ENCODE peak calls at places on chromosome 12, in nine cellular contexts. X, F, B, U, H, K, P, O and D are unnamed samples. For H4K20me1, the result is how much of the 10 kb centered on the place peaks cover.

GRCh38 chr12:100908501-100908900 is 113.9 kb downstream of the ANO4 start:
- DNase-seq in X (no peak), F (no peak), B (no peak), U (peak), H (no peak), K (no peak), P (no peak), O (no peak), D (no peak)

GRCh38 chr12:52696588-52696987 is 6.7 kb downstream of the KRT77 start:
- DNase-seq in X (no peak), F (no peak), B (no peak), U (no peak), H (no peak), K (no peak), P (no peak), O (no peak), D (no peak)

GRCh38 chr12:54052745-54053624 is 650 bp upstream of the HOXC4 start:
- DNase-seq in X (peak), F (no peak), B (peak), U (peak), H (peak), K (no peak), P (no peak), O (no peak), D (no peak)

GRCh38 chr12:122099856-122100255 is 21.3 kb downstream of the MLXIP start:
- DNase-seq in X (no peak), F (no peak), B (no peak), U (no peak), H (no peak), K (no peak), P (no peak), O (no peak), D (no peak)

GRCh38 chr12:127600211-127600610 is 666.8 kb upstream of the TMEM132C start:
- DNase-seq in X (no peak), F (peak), B (no peak), U (peak), H (no peak), K (no peak), P (peak), O (no peak), D (no peak)

GRCh38 chr12:91361864-91362263 is 179.2 kb upstream of the DCN start:
- DNase-seq in X (peak), F (peak), B (no peak), U (peak), H (peak), K (peak), P (peak), O (peak), D (peak)

GRCh38 chr12:41531147-41531829 is 343.2 kb downstream of the PDZRN4 start:
- DNase-seq in X (no peak), F (no peak), B (no peak), U (no peak), H (no peak), K (no peak), P (no peak), O (no peak), D (no peak)

GRCh38 chr12:47832263-47832933 is 12.7 kb upstream of the HDAC7 start:
- DNase-seq in X (peak), F (no peak), B (no peak), U (no peak), H (no peak), K (no peak), P (no peak), O (no peak), D (no peak)

GRCh38 chr12:113818278-113818677 is 147.8 kb downstream of the RBM19 start:
- DNase-seq in X (no peak), F (no peak), B (no peak), U (peak), H (no peak), K (no peak), P (no peak), O (no peak), D (no peak)

GRCh38 chr12:69066420-69067373 is 133.7 kb upstream of the CPM start:
- DNase-seq in X (peak), F (no peak), B (no peak), U (no peak), H (no peak), K (no peak), P (no peak), O (no peak), D (peak)

GRCh38 chr12:80419660-80420059 is 24.4 kb upstream of the PTPRQ start:
- DNase-seq in X (no peak), F (no peak), B (no peak), U (peak), H (no peak), K (no peak), P (no peak), O (no peak), D (no peak)

GRCh38 chr12:54160807-54161480 is 27.8 kb downstream of the SMUG1 start:
- DNase-seq in X (no peak), F (no peak), B (no peak), U (no peak), H (no peak), K (no peak), P (no peak), O (no peak), D (no peak)

GRCh38 chr12:27095346-27095745 is 13.0 kb upstream of the C12orf71 start:
- DNase-seq in X (no peak), F (no peak), B (no peak), U (no peak), H (no peak), K (no peak), P (no peak), O (no peak), D (no peak)

GRCh38 chr12:96399919-96400630 is at the start of gene CDK17:
- DNase-seq in X (peak), F (peak), B (peak), U (peak), H (peak), K (peak), P (peak), O (peak), D (peak)

GRCh38 chr12:712172-712863 is 40.1 kb upstream of the WNK1 start:
- DNase-seq in X (no peak), F (no peak), B (no peak), U (peak), H (no peak), K (no peak), P (no peak), O (peak), D (no peak)

GRCh38 chr12:52204095-52204930 is 12.5 kb upstream of the KRT80 start:
- DNase-seq in X (no peak), F (peak), B (no peak), U (peak), H (no peak), K (no peak), P (no peak), O (no peak), D (no peak)

GRCh38 chr12:122185494-122186082 is 2.7 kb downstream of the LRRC43 start:
- DNase-seq in X (no peak), F (no peak), B (no peak), U (no peak), H (no peak), K (no peak), P (no peak), O (no peak), D (no peak)

GRCh38 chr12:5200276-5201087 is 156.8 kb downstream of the KCNA5 start:
- DNase-seq in X (peak), F (peak), B (peak), U (peak), H (peak), K (peak), P (peak), O (peak), D (peak)

GRCh38 chr12:92458996-92459395 is 243.8 kb upstream of the PLEKHG7 start:
- DNase-seq in X (no peak), F (no peak), B (no peak), U (no peak), H (no peak), K (no peak), P (no peak), O (no peak), D (no peak)

GRCh38 chr12:6167327-6168280 is 32.6 kb upstream of the CD9 start:
- DNase-seq in X (no peak), F (peak), B (no peak), U (peak), H (peak), K (peak), P (no peak), O (peak), D (no peak)

GRCh38 chr12:100706029-100706428 is 88.5 kb upstream of the ANO4 start:
- DNase-seq in X (no peak), F (peak), B (no peak), U (peak), H (peak), K (peak), P (no peak), O (no peak), D (no peak)

GRCh38 chr12:54404061-54405004 is 14.7 kb downstream of the ITGA5 start:
- DNase-seq in X (peak), F (peak), B (peak), U (peak), H (peak), K (peak), P (peak), O (peak), D (peak)

GRCh38 chr12:80565276-80565675 is 121.2 kb downstream of the PTPRQ start:
- DNase-seq in X (peak), F (no peak), B (no peak), U (no peak), H (peak), K (no peak), P (no peak), O (no peak), D (no peak)

GRCh38 chr12:127401005-127401404 is 866.0 kb upstream of the TMEM132C start:
- DNase-seq in X (no peak), F (peak), B (no peak), U (peak), H (no peak), K (no peak), P (no peak), O (no peak), D (no peak)

DNA sequence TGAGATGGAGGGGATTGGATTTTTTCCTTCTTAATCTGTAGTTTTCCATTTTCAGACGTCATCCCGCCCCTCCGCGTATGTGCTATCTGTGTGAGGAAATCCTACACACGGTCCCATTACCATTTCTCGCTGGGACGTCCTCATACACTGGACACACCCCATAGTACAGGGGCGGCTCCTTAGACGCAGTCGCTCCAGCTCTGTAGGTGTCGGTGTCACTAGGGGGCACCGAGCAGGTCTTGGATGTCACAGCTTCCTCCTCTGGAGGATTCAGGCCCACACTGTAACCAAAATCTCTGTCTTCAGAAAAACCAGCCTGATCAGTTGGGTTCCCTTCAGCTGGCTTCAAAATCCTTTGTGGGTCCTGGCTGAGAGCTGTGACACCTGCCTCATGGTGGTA is 7.1 kb downstream of the ANKLE2 start:
- DNase-seq in X (no peak), F (no peak), B (no peak), U (no peak), H (no peak), K (peak), P (no peak), O (no peak), D (peak)
- H4K20me1 ChIP-seq in X (under half), F (under half), B (half or more), U (under half), H (under half), K (under half), P (under half), O (under half), D (under half)

GRCh38 chr12:75863475-75863874 is 168.1 kb downstream of the PHLDA1 start:
- DNase-seq in X (no peak), F (no peak), B (no peak), U (peak), H (peak), K (no peak), P (no peak), O (no peak), D (no peak)

GRCh38 chr12:75859868-75860267 is 171.7 kb downstream of the PHLDA1 start:
- DNase-seq in X (no peak), F (peak), B (no peak), U (peak), H (no peak), K (no peak), P (no peak), O (no peak), D (no peak)

GRCh38 chr12:75868501-75868900 is 163.1 kb downstream of the PHLDA1 start:
- DNase-seq in X (no peak), F (no peak), B (no peak), U (no peak), H (no peak), K (no peak), P (no peak), O (no peak), D (no peak)

GRCh38 chr12:75865315-75865714 is 166.3 kb downstream of the PHLDA1 start:
- DNase-seq in X (no peak), F (no peak), B (no peak), U (no peak), H (no peak), K (no peak), P (no peak), O (no peak), D (no peak)

GRCh38 chr12:75862692-75863471 is 168.7 kb downstream of the PHLDA1 start:
- DNase-seq in X (no peak), F (peak), B (no peak), U (peak), H (peak), K (peak), P (no peak), O (no peak), D (no peak)
- TF ChIP-seq EZH2phosphoT487 in X (no peak), F (no peak), B (no peak), U (no peak), H (no peak), K (no peak), P (no peak), O (no peak), D (no peak)

DNA sequence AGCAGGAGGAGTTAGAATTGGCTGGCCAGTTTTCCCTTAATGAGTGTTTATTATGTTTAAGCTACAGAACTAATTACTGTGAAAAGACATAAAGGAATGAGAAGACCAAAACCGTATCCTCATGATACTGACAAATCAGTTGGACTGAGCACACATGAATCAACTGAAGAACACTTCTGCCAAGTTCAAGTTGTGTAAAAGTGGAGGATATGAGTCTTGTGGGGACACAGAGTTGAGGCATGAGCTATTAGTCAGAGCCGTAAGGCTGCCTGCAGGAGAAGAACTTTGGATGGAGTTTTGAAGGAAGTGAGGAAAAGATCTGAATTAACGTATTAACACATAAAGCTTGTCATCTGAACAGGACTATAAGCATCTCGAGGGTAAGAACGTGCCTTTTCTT is 43.1 kb downstream of the HMGA2 start:
- DNase-seq in X (no peak), F (peak), B (no peak), U (peak), H (no peak), K (no peak), P (no peak), O (no peak), D (no peak)
- H4K20me1 ChIP-seq in X (under half), F (half or more), B (half or more), U (under half), H (under half), K (under half), P (under half), O (under half), D (under half)

GRCh38 chr12:107328442-107329133 is 235.2 kb upstream of the CRY1 start:
- DNase-seq in X (no peak), F (peak), B (no peak), U (no peak), H (peak), K (no peak), P (peak), O (no peak), D (no peak)
- TF ChIP-seq EZH2phosphoT487 in X (no peak), F (no peak), B (no peak), U (no peak), H (no peak), K (no peak), P (no peak), O (no peak), D (no peak)

GRCh38 chr12:31298510-31298904 is 27.4 kb downstream of the SINHCAF start:
- DNase-seq in X (no peak), F (no peak), B (no peak), U (no peak), H (no peak), K (no peak), P (no peak), O (no peak), D (no peak)
- H4K20me1 ChIP-seq in X (under half), F (under half), B (under half), U (under half), H (under half), K (under half), P (half or more), O (under half), D (half or more)

GRCh38 chr12:124208469-124208868 is 86.4 kb upstream of the RFLNA start:
- DNase-seq in X (no peak), F (no peak), B (no peak), U (no peak), H (no peak), K (no peak), P (no peak), O (no peak), D (no peak)
- TF ChIP-seq EZH2phosphoT487 in X (no peak), F (no peak), B (no peak), U (no peak), H (no peak), K (no peak), P (no peak), O (no peak), D (no peak)

GRCh38 chr12:49094104-49094948 is at the start of gene DHH:
- DNase-seq in X (no peak), F (peak), B (peak), U (peak), H (peak), K (no peak), P (peak), O (no peak), D (peak)
- H4K20me1 ChIP-seq in X (under half), F (under half), B (under half), U (under half), H (under half), K (under half), P (under half), O (under half), D (under half)